ENCODE peak calls at places on chromosomes 11 and 22, in five cellular contexts. One of them, this sample, is unnamed.

GRCh38 chr22:38080847-38081635 is 2.9 kb downstream of the SLC16A8 start:
- DNase-seq in H7: peak
- DNase-seq in neuronal stem cell: no peak
- DNase-seq in MM.1S: no peak
- DNase-seq in foreskin fibroblast: no peak
- DNase-seq in this sample: no peak

GRCh38 chr11:33978376-33978775 is 73.2 kb upstream of the CAPRIN1 start:
- DNase-seq in H7: no peak
- DNase-seq in foreskin fibroblast: no peak
- DNase-seq in MM.1S: no peak
- DNase-seq in neuronal stem cell: no peak
- DNase-seq in this sample: no peak

GRCh38 chr11:65381721-65382035 is 768 bp downstream of the SLC25A45 start:
- DNase-seq in MM.1S: no peak
- DNase-seq in foreskin fibroblast: peak
- DNase-seq in neuronal stem cell: no peak
- DNase-seq in H7: no peak
- DNase-seq in this sample: no peak

GRCh38 chr22:22867996-22868715 is 19.5 kb upstream of the IGLL5 start:
- DNase-seq in MM.1S: no peak
- DNase-seq in H7: no peak
- DNase-seq in neuronal stem cell: no peak
- DNase-seq in foreskin fibroblast: no peak
- DNase-seq in this sample: no peak

GRCh38 chr11:83568474-83568873 is 282.3 kb upstream of the CCDC90B start:
- DNase-seq in neuronal stem cell: no peak
- DNase-seq in H7: no peak
- DNase-seq in MM.1S: no peak
- DNase-seq in foreskin fibroblast: no peak
- DNase-seq in this sample: no peak

GRCh38 chr11:77130763-77131513 is 2.9 kb downstream of the MYO7A start:
- DNase-seq in MM.1S: no peak
- DNase-seq in H7: no peak
- DNase-seq in neuronal stem cell: no peak
- DNase-seq in foreskin fibroblast: no peak
- DNase-seq in this sample: no peak

GRCh38 chr11:60864856-60865513 is 2.4 kb upstream of the ZP1 start:
- DNase-seq in neuronal stem cell: no peak
- DNase-seq in H7: no peak
- DNase-seq in MM.1S: peak
- DNase-seq in foreskin fibroblast: no peak
- DNase-seq in this sample: no peak

GRCh38 chr11:7672960-7673723 is at the start of gene CYB5R2:
- DNase-seq in MM.1S: no peak
- DNase-seq in H7: peak
- DNase-seq in neuronal stem cell: peak
- DNase-seq in foreskin fibroblast: peak
- DNase-seq in this sample: peak

GRCh38 chr11:2299773-2300172 is 1.9 kb downstream of the C11orf21 start:
- DNase-seq in foreskin fibroblast: no peak
- DNase-seq in MM.1S: no peak
- DNase-seq in neuronal stem cell: no peak
- DNase-seq in H7: peak
- DNase-seq in this sample: no peak

GRCh38 chr11:85096939-85097338 is 530.2 kb downstream of the DLG2 start:
- DNase-seq in MM.1S: peak
- DNase-seq in neuronal stem cell: no peak
- DNase-seq in H7: no peak
- DNase-seq in foreskin fibroblast: no peak
- DNase-seq in this sample: no peak

GRCh38 chr11:26946209-26946828 is 47.6 kb upstream of the FIBIN start:
- DNase-seq in neuronal stem cell: no peak
- DNase-seq in MM.1S: no peak
- DNase-seq in foreskin fibroblast: peak
- DNase-seq in H7: no peak
- DNase-seq in this sample: no peak

GRCh38 chr11:46119053-46119351 is 2.3 kb downstream of the PHF21A start:
- DNase-seq in MM.1S: no peak
- DNase-seq in H7: no peak
- DNase-seq in neuronal stem cell: no peak
- DNase-seq in foreskin fibroblast: no peak
- DNase-seq in this sample: no peak

GRCh38 chr11:46116007-46116711 is 5.1 kb downstream of the PHF21A start:
- DNase-seq in MM.1S: peak
- DNase-seq in H7: no peak
- DNase-seq in foreskin fibroblast: no peak
- DNase-seq in neuronal stem cell: no peak
- DNase-seq in this sample: no peak

GRCh38 chr11:46120361-46120710 is 918 bp downstream of the PHF21A start:
- DNase-seq in neuronal stem cell: no peak
- DNase-seq in H7: peak
- DNase-seq in foreskin fibroblast: no peak
- DNase-seq in MM.1S: no peak
- DNase-seq in this sample: no peak

GRCh38 chr11:46119352-46120216 is 1.7 kb downstream of the PHF21A start:
- DNase-seq in H7: peak
- DNase-seq in MM.1S: peak
- DNase-seq in neuronal stem cell: peak
- DNase-seq in foreskin fibroblast: peak
- DNase-seq in this sample: peak

GRCh38 chr11:46117842-46118241 is 3.4 kb downstream of the PHF21A start:
- DNase-seq in MM.1S: no peak
- DNase-seq in neuronal stem cell: no peak
- DNase-seq in H7: no peak
- DNase-seq in foreskin fibroblast: no peak
- DNase-seq in this sample: no peak
- H3K4me3 ChIP-seq in MM.1S: peak
- H3K4me3 ChIP-seq in neuronal stem cell: no peak
- H3K4me3 ChIP-seq in H7: no peak
- H3K4me3 ChIP-seq in foreskin fibroblast: peak
- H3K4me3 ChIP-seq in this sample: no peak

DNA sequence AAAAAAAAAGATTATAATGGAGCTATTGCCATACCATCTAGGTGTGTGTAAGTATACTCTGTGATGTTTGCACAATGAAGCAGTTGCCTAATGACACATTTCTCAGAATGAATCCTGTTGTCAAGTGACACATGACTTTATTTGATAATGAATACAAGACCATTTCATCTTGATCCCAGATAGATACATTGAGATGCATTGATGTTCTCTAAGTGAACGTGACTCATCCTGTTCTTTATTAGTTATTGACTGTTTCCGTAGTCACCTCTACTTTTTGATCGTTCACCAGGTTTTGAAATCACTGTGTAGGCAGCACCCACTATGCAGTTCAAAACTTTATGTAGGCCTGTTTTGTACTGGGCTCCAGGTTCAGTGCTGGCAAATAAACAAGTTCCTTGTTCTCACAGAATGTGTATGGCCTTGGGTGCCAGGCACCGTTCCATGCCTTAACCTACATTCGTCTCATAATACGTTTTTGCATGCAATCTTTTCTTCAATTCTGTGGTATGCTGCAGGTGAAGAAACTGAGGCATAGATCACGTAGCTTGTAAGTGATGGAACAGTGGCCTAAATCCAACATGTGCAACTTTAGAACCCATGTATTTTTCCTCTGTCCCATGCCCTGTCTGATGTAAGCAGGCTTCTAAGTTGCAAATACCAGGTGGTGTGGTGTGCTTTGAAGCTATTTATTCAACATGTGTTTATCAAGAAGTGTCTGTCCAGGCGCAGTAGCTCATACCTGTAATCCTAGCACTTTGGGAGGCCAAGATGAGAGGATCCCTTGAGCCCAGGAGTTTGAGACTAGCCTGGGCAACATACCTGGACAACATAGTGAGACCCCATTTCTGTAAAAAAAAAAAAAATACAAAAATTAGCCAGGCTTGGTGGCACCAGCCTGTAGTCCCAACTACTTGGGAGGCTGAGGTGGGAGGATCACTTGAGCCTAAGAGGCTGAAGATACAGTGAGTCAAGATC is 10.4 kb downstream of the SREBF2 start:
- DNase-seq in foreskin fibroblast: no peak
- DNase-seq in H7: no peak
- DNase-seq in MM.1S: no peak
- DNase-seq in neuronal stem cell: no peak
- DNase-seq in this sample: no peak
- H3K4me3 ChIP-seq in foreskin fibroblast: no peak
- H3K4me3 ChIP-seq in H7: no peak
- H3K4me3 ChIP-seq in MM.1S: no peak
- H3K4me3 ChIP-seq in neuronal stem cell: no peak
- H3K4me3 ChIP-seq in this sample: no peak

GRCh38 chr22:20962491-20962945 is 4.5 kb upstream of the AIFM3 start:
- DNase-seq in foreskin fibroblast: no peak
- DNase-seq in MM.1S: no peak
- DNase-seq in H7: no peak
- DNase-seq in neuronal stem cell: no peak
- DNase-seq in this sample: no peak
- H3K4me3 ChIP-seq in foreskin fibroblast: no peak
- H3K4me3 ChIP-seq in MM.1S: no peak
- H3K4me3 ChIP-seq in H7: no peak
- H3K4me3 ChIP-seq in neuronal stem cell: no peak
- H3K4me3 ChIP-seq in this sample: no peak

DNA sequence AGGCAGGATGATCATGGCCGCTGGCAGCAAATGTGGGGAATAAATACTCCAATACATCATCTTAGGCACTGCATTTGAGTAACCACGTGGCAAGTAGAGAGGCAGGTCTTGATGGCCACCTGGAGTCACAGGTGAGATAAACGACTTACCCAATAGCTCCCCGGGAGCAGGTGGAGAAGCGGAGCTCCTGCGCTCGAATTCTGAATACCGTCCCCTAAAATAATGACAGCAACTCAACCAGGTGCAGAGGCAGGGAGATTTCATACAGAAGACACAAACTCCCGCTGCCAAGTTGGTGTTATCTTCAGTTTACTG is 525 bp downstream of the SLC43A3 start:
- DNase-seq in MM.1S: no peak
- DNase-seq in H7: peak
- DNase-seq in foreskin fibroblast: no peak
- DNase-seq in neuronal stem cell: no peak
- DNase-seq in this sample: no peak
- H3K4me3 ChIP-seq in MM.1S: peak
- H3K4me3 ChIP-seq in H7: peak
- H3K4me3 ChIP-seq in foreskin fibroblast: peak
- H3K4me3 ChIP-seq in neuronal stem cell: peak
- H3K4me3 ChIP-seq in this sample: peak

GRCh38 chr11:61955031-61955415 is 4.9 kb downstream of the BEST1 start:
- DNase-seq in MM.1S: no peak
- DNase-seq in foreskin fibroblast: peak
- DNase-seq in neuronal stem cell: peak
- DNase-seq in H7: peak
- DNase-seq in this sample: peak
- H3K4me3 ChIP-seq in MM.1S: no peak
- H3K4me3 ChIP-seq in foreskin fibroblast: peak
- H3K4me3 ChIP-seq in neuronal stem cell: no peak
- H3K4me3 ChIP-seq in H7: peak
- H3K4me3 ChIP-seq in this sample: peak

DNA sequence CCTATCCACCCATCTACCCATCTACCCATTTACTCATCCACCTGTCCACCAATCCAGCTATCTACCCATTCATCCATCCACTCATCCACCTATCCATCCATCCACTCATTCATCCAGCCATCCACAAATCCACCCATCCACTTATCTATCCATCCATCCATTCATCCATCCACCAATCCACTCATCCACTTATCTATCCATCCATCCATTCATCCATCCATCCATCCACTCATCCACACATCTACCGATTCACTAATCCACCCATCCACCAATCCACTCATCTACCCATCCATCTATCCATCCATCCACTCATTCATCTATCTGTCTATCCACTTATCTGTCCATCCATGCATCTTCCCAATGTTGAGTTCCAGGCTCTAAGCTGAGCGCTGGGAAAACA is 1.7 kb upstream of the SPI1 start:
- DNase-seq in neuronal stem cell: no peak
- DNase-seq in foreskin fibroblast: no peak
- DNase-seq in H7: no peak
- DNase-seq in MM.1S: no peak
- DNase-seq in this sample: no peak
- H3K4me3 ChIP-seq in neuronal stem cell: no peak
- H3K4me3 ChIP-seq in foreskin fibroblast: no peak
- H3K4me3 ChIP-seq in H7: no peak
- H3K4me3 ChIP-seq in MM.1S: no peak
- H3K4me3 ChIP-seq in this sample: no peak

DNA sequence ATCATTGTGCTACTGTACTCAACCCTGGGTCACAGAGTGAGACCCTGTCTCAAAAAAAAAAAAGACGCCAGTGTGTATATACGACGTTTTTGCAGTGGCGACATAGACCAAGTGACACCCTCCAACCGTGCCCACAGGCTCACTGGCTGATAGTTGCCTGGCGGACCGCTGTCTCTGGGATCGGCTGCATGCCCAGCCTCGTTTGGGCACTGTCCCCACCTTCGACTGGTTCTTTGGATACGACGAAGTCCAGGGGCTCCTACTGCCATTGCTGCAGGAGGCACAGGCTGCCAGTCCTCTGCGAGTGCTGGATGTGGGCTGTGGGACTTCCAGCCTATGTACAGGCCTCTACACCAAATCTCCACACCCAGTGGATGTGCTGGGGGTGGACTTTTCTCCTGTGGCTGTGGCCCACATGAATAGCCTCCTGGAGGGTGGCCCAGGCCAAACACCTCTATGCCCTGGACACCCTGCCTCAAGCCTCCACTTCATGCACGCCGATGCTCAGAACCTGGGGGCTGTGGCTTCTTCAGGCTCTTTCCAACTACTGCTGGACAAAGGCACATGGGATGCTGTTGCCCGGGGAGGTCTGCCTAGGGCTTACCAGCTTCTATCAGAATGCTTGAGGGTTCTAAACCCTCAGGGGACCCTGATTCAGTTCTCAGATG is 1.3 kb downstream of the CSKMT start:
- DNase-seq in MM.1S: no peak
- DNase-seq in foreskin fibroblast: no peak
- DNase-seq in H7: peak
- DNase-seq in neuronal stem cell: no peak
- DNase-seq in this sample: no peak
- H3K4me3 ChIP-seq in MM.1S: peak
- H3K4me3 ChIP-seq in foreskin fibroblast: peak
- H3K4me3 ChIP-seq in H7: peak
- H3K4me3 ChIP-seq in neuronal stem cell: peak
- H3K4me3 ChIP-seq in this sample: peak